ENCODE peak calls at places on chromosome 10, in five cellular contexts. W is skeletal muscle cell, X is upper lobe of right lung, V is HFF-Myc, N is right cardiac atrium. K is an unnamed sample.

GRCh38 chr10:5545778-5546710 is 21.3 kb downstream of the CALML3 start:
- DNase-seq in V (no peak), W (peak; percentile 76), N (peak; percentile 74), X (peak; percentile 79), K (peak; percentile 60)

GRCh38 chr10:114095676-114096331 is 52.1 kb downstream of the ADRB1 start:
- DNase-seq in X (no peak), N (no peak), V (no peak), W (no peak), K (no peak)

GRCh38 chr10:23367896-23368685 is 23.5 kb upstream of the C10orf67 start:
- DNase-seq in N (no peak), V (no peak), W (no peak), X (no peak), K (no peak)

GRCh38 chr10:125479059-125479458 is 203.9 kb downstream of the TEX36 start:
- DNase-seq in W (peak; percentile 0), V (peak; percentile 7), N (no peak), X (no peak), K (peak; percentile 83)

GRCh38 chr10:1557081-1557480 is 180.2 kb downstream of the ADARB2 start:
- DNase-seq in V (no peak), N (no peak), X (peak; percentile 36), W (no peak), K (no peak)

GRCh38 chr10:119198438-119198837 is 8.9 kb upstream of the GRK5 start:
- DNase-seq in W (no peak), X (no peak), N (no peak), V (no peak), K (no peak)

GRCh38 chr10:73614711-73615110 is 23.6 kb upstream of the USP54 start:
- DNase-seq in W (no peak), V (no peak), N (no peak), X (no peak), K (no peak)

GRCh38 chr10:1157615-1157933 is 101.4 kb downstream of the WDR37 start:
- DNase-seq in V (no peak), N (no peak), W (no peak), X (no peak), K (no peak)

GRCh38 chr10:18293536-18294510 is 153.6 kb downstream of the CACNB2 start:
- DNase-seq in X (no peak), N (no peak), W (no peak), V (no peak), K (no peak)

GRCh38 chr10:129864601-129865126 is 99.4 kb downstream of the EBF3 start:
- DNase-seq in V (no peak), N (no peak), W (no peak), X (no peak), K (no peak)

GRCh38 chr10:60661627-60662026 is 116.7 kb upstream of the CDK1 start:
- DNase-seq in N (no peak), W (no peak), V (peak; percentile 49), X (no peak), K (peak; percentile 94)

GRCh38 chr10:91156196-91156595 is 64.3 kb upstream of the PCGF5 start:
- DNase-seq in V (no peak), N (no peak), X (no peak), W (no peak), K (no peak)

GRCh38 chr10:132493756-132494290 is 43.8 kb upstream of the INPP5A start:
- DNase-seq in V (no peak), N (no peak), W (no peak), X (peak; percentile 52), K (no peak)

GRCh38 chr10:102988404-102989314 is 70.6 kb downstream of the CNNM2 start:
- DNase-seq in X (no peak), V (no peak), N (no peak), W (no peak), K (peak; percentile 85)

GRCh38 chr10:75335191-75335590 is 66.4 kb downstream of the ZNF503 start:
- DNase-seq in W (no peak), N (no peak), V (no peak), X (no peak), K (no peak)

GRCh38 chr10:72525277-72525676 is 100.6 kb downstream of the MICU1 start:
- DNase-seq in N (no peak), V (no peak), W (peak; percentile 17), X (no peak), K (peak; percentile 59)

GRCh38 chr10:13661261-13661660 is 74.5 kb downstream of the PRPF18 start:
- DNase-seq in W (no peak), V (no peak), X (no peak), N (no peak), K (no peak)

GRCh38 chr10:28954211-28954610 is 276.9 kb downstream of the BAMBI start:
- DNase-seq in N (no peak), X (no peak), V (no peak), W (no peak), K (no peak)

GRCh38 chr10:80609331-80609730 is 71.6 kb downstream of the SH2D4B start:
- DNase-seq in X (no peak), V (no peak), W (no peak), N (no peak), K (no peak)

GRCh38 chr10:124221356-124222297 is 128.2 kb upstream of the CHST15 start:
- DNase-seq in N (no peak), V (peak; percentile 31), W (peak; percentile 3), X (no peak), K (peak; percentile 63)

GRCh38 chr10:10092581-10092980 is 925.1 kb upstream of the CELF2 start:
- DNase-seq in N (peak; percentile 36), W (peak; percentile 49), X (no peak), V (no peak), K (no peak)

GRCh38 chr10:92846819-92847184 is 1.5 kb upstream of the EXOC6 start:
- DNase-seq in W (no peak), N (no peak), V (no peak), X (no peak), K (no peak)

DNA sequence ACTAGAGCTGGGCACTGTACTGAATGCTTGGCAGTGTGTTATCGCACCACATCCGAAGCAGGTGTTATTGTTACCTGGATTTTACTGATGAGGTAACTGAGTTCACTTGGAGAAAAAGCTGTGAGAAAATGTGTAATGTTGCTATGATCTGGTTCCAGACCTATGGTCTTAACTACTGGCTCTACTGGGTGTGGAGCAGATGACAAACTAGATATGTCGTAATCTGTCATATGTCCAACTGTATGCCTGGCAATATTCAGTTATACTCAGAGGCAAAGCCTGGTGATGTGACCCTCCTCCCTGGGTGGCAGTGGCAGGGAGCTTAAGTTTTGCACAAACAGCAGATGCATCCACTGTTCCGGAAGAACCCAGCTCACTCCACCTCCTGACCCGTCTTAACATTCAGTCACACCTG is 23.5 kb downstream of the SCD start:
- DNase-seq in N (no peak), X (no peak), V (no peak), W (peak; percentile 24), K (peak; percentile 60)
- H3K4me3 ChIP-seq in N (no peak overlapping the region), X (no peak overlapping the region), V (no peak overlapping the region), W (no peak overlapping the region), K (peak overlapping the region; percentile 49)

GRCh38 chr10:31803606-31804195 is 124.9 kb downstream of the ARHGAP12 start:
- DNase-seq in N (no peak), X (no peak), V (no peak), W (no peak), K (no peak)

GRCh38 chr10:31804416-31804815 is 124.2 kb downstream of the ARHGAP12 start:
- DNase-seq in W (no peak), N (no peak), V (no peak), X (no peak), K (no peak)

DNA sequence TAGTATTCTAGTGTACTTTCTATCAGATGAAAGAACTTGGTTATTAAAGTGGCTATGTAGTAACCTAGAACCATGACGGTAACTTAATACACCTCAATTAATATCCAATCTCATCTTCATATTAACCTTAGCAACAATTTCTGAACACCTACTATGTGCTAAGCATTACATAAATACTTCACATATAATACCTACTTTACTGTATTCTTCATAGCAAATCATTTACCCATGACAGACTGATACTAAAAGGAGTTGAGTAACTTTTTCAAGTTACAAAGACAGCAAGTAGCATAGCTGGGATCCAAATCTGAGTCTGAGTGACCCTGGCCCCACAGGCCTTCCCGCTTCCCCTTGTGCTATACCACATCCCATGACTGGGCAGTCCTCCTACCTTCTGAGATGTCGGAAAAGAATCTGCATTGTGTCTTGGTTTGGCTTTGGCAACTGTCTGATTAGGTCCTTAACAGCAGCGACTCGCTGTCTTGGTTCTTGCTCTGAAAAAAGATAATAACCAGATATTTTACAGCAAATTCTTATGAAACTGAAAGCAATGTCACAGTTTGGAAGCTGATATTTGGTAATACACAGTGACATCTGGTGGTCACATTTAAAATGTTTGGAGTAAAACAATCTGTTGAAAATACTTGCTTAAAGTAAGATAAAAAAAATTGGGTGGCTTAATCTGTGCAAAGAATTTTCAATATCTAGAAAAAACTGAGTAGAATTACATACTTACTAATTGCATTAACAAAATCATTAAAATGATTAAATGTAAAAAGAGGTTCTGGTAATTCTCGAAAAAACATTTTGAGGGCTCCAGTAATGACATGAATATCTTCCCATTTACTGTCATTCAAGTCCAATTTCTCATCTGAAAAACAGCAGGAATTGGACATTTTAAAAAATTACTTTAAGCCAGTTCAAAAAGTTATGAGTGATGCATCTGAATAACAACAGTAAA is 120.1 kb downstream of the ARHGAP12 start:
- DNase-seq in W (peak; percentile 28), N (peak; percentile 17), X (no peak), V (peak; percentile 53), K (peak; percentile 59)
- H3K4me3 ChIP-seq in W (peak overlapping the region; percentile 38), N (peak overlapping the region; percentile 33), X (peak overlapping the region; percentile 37), V (peak overlapping the region; percentile 21), K (no peak overlapping the region)

GRCh38 chr10:26557641-26558014 is 119.5 kb downstream of the APBB1IP start:
- DNase-seq in V (no peak), N (no peak), W (no peak), X (no peak), K (peak; percentile 19)
- H3K4me3 ChIP-seq in V (no peak overlapping the region), N (no peak overlapping the region), W (no peak overlapping the region), X (no peak overlapping the region), K (no peak overlapping the region)

GRCh38 chr10:11491087-11491486 is 120.4 kb downstream of the USP6NL start:
- DNase-seq in W (no peak), X (no peak), V (no peak), N (no peak), K (no peak)

GRCh38 chr10:11483189-11484148 is 128.0 kb downstream of the USP6NL start:
- DNase-seq in W (no peak), V (no peak), N (no peak), X (no peak), K (no peak)

GRCh38 chr10:11489591-11489990 is 121.9 kb downstream of the USP6NL start:
- DNase-seq in W (no peak), X (no peak), V (no peak), N (no peak), K (no peak)

GRCh38 chr10:11493646-11494045 is 117.8 kb downstream of the USP6NL start:
- DNase-seq in V (no peak), N (no peak), X (no peak), W (no peak), K (no peak)

GRCh38 chr10:11488126-11488525 is 123.3 kb downstream of the USP6NL start:
- DNase-seq in V (no peak), N (no peak), X (no peak), W (no peak), K (no peak)
- H3K4me3 ChIP-seq in V (no peak overlapping the region), N (no peak overlapping the region), X (no peak overlapping the region), W (no peak overlapping the region), K (no peak overlapping the region)

GRCh38 chr10:99869581-99869980 is 87.1 kb downstream of the ABCC2 start:
- DNase-seq in N (no peak), W (no peak), X (no peak), V (no peak), K (no peak)
- H3K4me3 ChIP-seq in N (no peak overlapping the region), W (no peak overlapping the region), X (no peak overlapping the region), V (no peak overlapping the region), K (no peak overlapping the region)